ENCODE peak calls at places on chromosome 14, in five cellular contexts. K is sigmoid colon, X is suprapubic skin, D is stomach, P is A549. M is an unnamed sample.

GRCh38 chr14:67944605-67945004 is 125.0 kb downstream of the RAD51B start:
- DNase-seq in D (no peak), X (no peak), P (peak; percentile 48), K (no peak), M (no peak)

GRCh38 chr14:20866963-20867362 is 24.2 kb upstream of the RNASE3 start:
- DNase-seq in K (no peak), X (no peak), P (peak; percentile 27), D (no peak), M (no peak)

GRCh38 chr14:89365071-89365801 is 51.8 kb downstream of the FOXN3 start:
- DNase-seq in P (no peak), K (no peak), D (peak; percentile 31), X (no peak), M (peak; percentile 59)

GRCh38 chr14:59161571-59162175 is 26.8 kb upstream of the DAAM1 start:
- DNase-seq in D (no peak), P (peak; percentile 67), K (no peak), X (no peak), M (no peak)

GRCh38 chr14:64845878-64846277 is 33.8 kb downstream of the SPTB start:
- DNase-seq in D (no peak), X (no peak), P (no peak), K (no peak), M (no peak)

GRCh38 chr14:102252834-102253801 is 51.8 kb downstream of the MOK start:
- DNase-seq in K (no peak), P (no peak), D (no peak), X (peak; percentile 25), M (no peak)

GRCh38 chr14:22412936-22413411 is 176.1 kb downstream of the DAD1 start:
- DNase-seq in P (no peak), X (no peak), K (no peak), D (no peak), M (no peak)

GRCh38 chr14:99026471-99026870 is 245.5 kb downstream of the BCL11B start:
- DNase-seq in D (no peak), K (no peak), P (peak; percentile 61), X (no peak), M (no peak)

GRCh38 chr14:67515386-67516079 is 17.6 kb upstream of the PLEKHH1 start:
- DNase-seq in K (no peak), P (no peak), D (peak; percentile 29), X (peak; percentile 60), M (no peak)

DNA sequence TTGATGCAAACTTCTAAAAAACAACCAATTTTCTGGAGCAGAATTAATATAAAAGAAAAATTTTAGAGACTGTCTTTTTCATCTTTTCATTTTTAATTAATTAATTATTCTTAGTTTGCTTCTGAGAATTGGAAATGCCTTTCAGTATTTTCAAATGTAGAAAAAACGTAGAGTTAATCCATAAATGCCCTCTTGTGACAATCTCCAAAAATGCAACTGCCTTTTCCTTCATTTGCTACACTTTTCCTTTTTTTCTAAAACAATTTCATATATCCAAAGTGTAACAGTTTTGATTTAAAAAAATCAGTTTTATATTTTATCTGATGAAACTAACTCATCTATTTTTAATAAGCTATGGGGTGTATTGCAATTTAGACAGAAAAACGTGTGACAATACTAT is 409.3 kb downstream of the PRKD1 start:
- DNase-seq in X (no peak), D (no peak), K (no peak), P (no peak), M (no peak)
- TF ChIP-seq CTCF in X (no peak), D (no peak), K (no peak), P (no peak), M (no peak)

DNA sequence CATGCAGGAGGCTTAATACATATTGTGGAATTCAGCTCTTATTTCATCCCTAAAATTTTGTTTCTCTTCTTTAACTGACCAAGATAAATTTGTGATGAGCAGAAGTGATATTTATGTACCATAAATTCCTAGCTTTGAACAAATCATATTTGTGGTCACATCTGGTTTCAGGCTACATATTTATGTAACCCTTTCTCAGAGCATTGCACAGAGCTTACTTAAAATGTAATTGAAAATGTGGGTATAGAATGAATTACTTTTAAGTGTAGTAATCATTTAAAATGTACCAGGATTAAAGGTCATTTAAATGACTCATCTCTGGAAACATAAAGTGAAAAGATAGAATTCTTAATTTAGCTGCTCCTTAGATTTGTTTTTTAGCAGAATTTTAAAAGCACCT is 129.9 kb upstream of the FRMD6 start:
- DNase-seq in D (no peak), X (no peak), K (no peak), P (no peak), M (no peak)
- TF ChIP-seq EP300 in D (no peak), X (no peak), K (no peak), P (no peak), M (no peak)

GRCh38 chr14:103288076-103288766 is 45.8 kb upstream of the EIF5 start:
- DNase-seq in K (peak; percentile 38), P (no peak), X (no peak), D (no peak), M (no peak)
- TF ChIP-seq POLR2A in K (no peak), P (no peak), X (no peak), D (no peak), M (no peak)

DNA sequence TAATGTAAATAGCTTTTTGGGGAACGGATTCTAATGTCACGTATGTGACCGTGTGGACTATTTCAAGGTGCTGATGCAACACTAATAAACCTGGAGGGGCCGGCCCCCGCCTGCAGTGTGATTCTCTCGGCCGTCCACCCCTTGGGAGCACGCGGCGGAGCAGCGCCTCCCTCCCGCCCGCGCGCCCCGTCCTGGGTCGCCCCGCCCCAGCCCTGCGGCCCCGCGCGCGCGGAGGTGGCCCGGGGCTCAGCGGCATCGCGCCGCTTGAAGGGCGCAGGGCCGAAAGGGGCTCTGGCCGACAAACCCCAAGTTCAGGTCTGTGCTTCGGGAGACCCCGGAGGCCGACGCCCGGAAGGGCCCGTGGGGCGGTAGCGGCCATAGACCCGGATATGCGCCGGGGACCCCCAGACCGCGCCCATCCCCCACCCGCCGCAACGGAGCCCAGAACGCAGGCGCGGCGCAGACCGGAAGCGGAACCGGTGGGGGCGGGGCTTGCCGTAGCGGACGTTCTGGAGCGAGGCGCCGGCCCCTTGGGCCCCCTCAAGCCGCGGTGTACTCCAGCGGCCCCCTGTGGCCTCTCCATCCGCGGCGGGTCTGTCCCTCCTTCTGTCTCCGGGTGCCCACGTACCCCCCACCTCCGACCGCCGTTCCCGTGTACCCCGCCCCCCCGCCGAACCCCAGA is at the start of gene TEX22:
- DNase-seq in X (peak; percentile 91), K (peak; percentile 94), P (peak; percentile 80), D (peak; percentile 89), M (peak; percentile 93)
- TF ChIP-seq CTCF in X (no peak), K (no peak), P (no peak), D (no peak), M (no peak)

GRCh38 chr14:62673014-62673727 is 372.1 kb downstream of the KCNH5 start:
- DNase-seq in P (no peak), X (no peak), D (no peak), K (no peak), M (no peak)
- TF ChIP-seq EP300 in P (no peak), X (no peak), D (no peak), K (no peak), M (no peak)

DNA sequence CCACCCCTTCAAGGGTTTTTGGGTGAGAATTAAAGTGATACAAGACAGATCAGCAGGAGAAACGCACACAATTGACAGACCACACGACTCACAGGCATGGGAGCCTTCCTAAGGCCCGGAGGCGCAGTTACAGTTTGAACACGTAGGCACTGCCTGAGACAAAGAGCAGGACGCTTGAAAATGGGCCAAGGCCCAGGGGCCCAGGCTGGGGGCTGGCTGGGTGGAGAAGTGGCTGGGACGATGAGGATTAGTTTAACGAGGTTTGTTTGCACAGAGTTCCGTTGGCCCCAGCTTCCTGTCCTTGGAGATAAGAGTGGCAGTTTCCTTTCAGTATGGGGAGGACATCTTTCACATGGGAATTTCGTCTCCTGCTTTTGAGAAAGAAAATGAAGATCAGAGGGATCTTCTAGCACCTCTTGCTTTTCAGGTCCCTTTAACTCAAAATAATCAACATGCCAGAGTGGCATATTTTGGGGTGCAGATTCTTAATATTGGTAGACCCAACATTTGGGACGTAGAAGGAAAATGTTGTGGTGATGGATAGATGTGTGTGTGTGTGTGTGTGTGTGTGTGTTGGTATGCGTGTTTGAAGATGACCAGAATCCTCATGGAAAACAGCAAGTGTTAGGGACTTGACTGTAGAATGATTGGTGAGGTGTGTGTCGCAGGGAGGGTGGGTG is 44.6 kb downstream of the DLK1 start:
- DNase-seq in K (peak; percentile 34), P (no peak), D (no peak), X (no peak), M (no peak)
- TF ChIP-seq POLR2A in K (no peak), P (no peak), D (no peak), X (no peak), M (no peak)

DNA sequence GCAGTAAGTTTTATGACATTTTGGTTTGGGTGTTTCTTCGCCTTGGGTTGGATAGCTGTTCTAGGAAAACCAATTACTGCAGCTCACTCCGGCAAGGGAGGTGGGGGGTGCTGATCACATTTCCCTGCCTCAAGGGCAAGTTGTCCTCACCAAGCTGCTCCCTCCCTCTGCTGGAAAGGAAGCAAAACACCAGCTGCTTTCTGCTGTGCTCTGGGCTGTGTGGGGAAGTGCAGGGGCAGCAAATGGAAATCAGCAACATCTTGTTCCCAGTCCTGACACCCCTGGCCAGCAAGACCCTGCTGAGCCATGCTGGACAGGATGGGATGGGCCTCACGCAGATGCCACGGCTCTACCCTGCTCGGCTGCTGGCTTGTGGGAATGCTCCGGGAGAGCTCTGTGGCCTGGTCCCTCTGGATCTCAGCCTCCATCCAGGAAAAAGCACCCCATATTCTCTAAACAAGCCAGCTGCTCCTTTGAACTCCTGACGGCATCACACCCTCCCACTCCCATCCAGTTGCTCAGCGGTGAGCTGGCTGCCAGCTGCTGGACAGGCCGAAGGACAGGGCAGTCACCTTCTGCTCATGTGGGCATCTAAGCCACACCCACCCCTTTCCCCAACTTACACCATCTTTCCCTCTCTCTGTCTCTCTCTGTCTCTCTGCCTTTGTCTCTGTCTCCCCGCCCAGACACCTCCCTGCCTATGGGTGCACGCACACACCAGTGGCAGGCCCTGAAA is 52.4 kb upstream of the EIF5 start:
- DNase-seq in P (peak; percentile 70), X (no peak), K (peak; percentile 82), D (peak; percentile 60), M (peak; percentile 53)
- TF ChIP-seq CTCF in P (peak; percentile 25), X (no peak), K (no peak), D (peak; percentile 47), M (peak; percentile 24)